ENCODE peak calls at places on chromosomes 3 and 15, in six cellular contexts. X is aorta; V is activated CD8-positive, alpha-beta memory T cell treated with anti-CD3 and anti-CD28 coated beads, Interleukin-2, amount 10 ng/mL, durations not matched to agents 7 days and 5 days; J is activated B cell treated with CpG ODN at 0.5 μM for 24 hours; G is naive thymus-derived CD8-positive, alpha-beta T cell; K is Right ventricle myocardium superior. R is an unnamed sample.

GRCh38 chr3:101036213-101036618 is 43.0 kb upstream of the ABI3BP start:
- ATAC-seq in X (peak; percentile 75), V (no peak), J (no peak), G (no peak), K (no peak), R (no peak)

GRCh38 chr3:192917258-192917507 is 473 bp downstream of the MB21D2 start:
- ATAC-seq in X (no peak), V (peak; percentile 24), J (no peak), G (peak; percentile 55), K (no peak), R (peak; percentile 28)

GRCh38 chr15:86355798-86356197 is 276.1 kb downstream of the AGBL1 start:
- ATAC-seq in X (no peak), V (no peak), J (no peak), G (no peak), K (no peak), R (no peak)

GRCh38 chr15:33021806-33022389 is 172.6 kb downstream of the FMN1 start:
- ATAC-seq in X (peak; percentile 71), V (no peak), J (no peak), G (no peak), K (peak; percentile 79), R (no peak)

GRCh38 chr3:131174752-131175151 is 148.1 kb downstream of the NEK11 start:
- ATAC-seq in X (no peak), V (peak; percentile 99), J (no peak), G (peak; percentile 58), K (no peak), R (peak; percentile 93)

GRCh38 chr3:133476971-133477375 is 77.1 kb downstream of the BFSP2 start:
- ATAC-seq in X (no peak), V (no peak), J (no peak), G (no peak), K (no peak), R (no peak)

GRCh38 chr3:86938706-86939105 is 52.2 kb downstream of the VGLL3 start:
- ATAC-seq in X (peak; percentile 33), V (no peak), J (no peak), G (no peak), K (no peak), R (no peak)

GRCh38 chr15:90681056-90681455 is 36.1 kb upstream of the BLM start:
- ATAC-seq in X (peak; percentile 17), V (no peak), J (no peak), G (no peak), K (no peak), R (no peak)

GRCh38 chr3:159727506-159727905 is 261.1 kb upstream of the IL12A start:
- ATAC-seq in X (no peak), V (no peak), J (no peak), G (no peak), K (no peak), R (no peak)

GRCh38 chr15:74431645-74432044 is 2.1 kb downstream of the SEMA7A start:
- ATAC-seq in X (no peak), V (no peak), J (no peak), G (no peak), K (no peak), R (no peak)

GRCh38 chr3:81910244-81910852 is 148.9 kb upstream of the GBE1 start:
- ATAC-seq in X (no peak), V (no peak), J (peak; percentile 42), G (no peak), K (peak; percentile 74), R (no peak)

GRCh38 chr3:29283297-29283681 is 2.4 kb downstream of the RBMS3 start:
- ATAC-seq in X (no peak), V (no peak), J (no peak), G (no peak), K (no peak), R (peak; percentile 55)

GRCh38 chr15:56719021-56719612 is 14.2 kb downstream of the ZNF280D start:
- ATAC-seq in X (no peak), V (no peak), J (peak; percentile 40), G (no peak), K (no peak), R (no peak)